ENCODE peak calls at places on chromosomes 16 and 17, in five cellular contexts. One of them, this sample, is unnamed.

GRCh38 chr17:36095992-36096391 is 6.0 kb upstream of the CCL3 start:
- ATAC-seq in esophagus mucosa: no peak
- ATAC-seq in activated naive CD8-positive, alpha-beta T cell treated with anti-CD3 and anti-CD28 coated beads, Interleukin-2, amount 10 ng/mL, durations not matched to agents 7 days and 5 days: no peak
- ATAC-seq in naive thymus-derived CD8-positive, alpha-beta T cell: no peak
- ATAC-seq in CD4-positive, alpha-beta T cell: no peak
- ATAC-seq in this sample: no peak

GRCh38 chr17:46865100-46865499 is 13.7 kb downstream of the WNT9B start:
- ATAC-seq in esophagus mucosa: no peak
- ATAC-seq in activated naive CD8-positive, alpha-beta T cell treated with anti-CD3 and anti-CD28 coated beads, Interleukin-2, amount 10 ng/mL, durations not matched to agents 7 days and 5 days: peak; percentile 90
- ATAC-seq in naive thymus-derived CD8-positive, alpha-beta T cell: peak; percentile 44
- ATAC-seq in CD4-positive, alpha-beta T cell: no peak
- ATAC-seq in this sample: no peak

GRCh38 chr16:72568502-72568901 is 396.5 kb upstream of the PMFBP1 start:
- ATAC-seq in esophagus mucosa: no peak
- ATAC-seq in activated naive CD8-positive, alpha-beta T cell treated with anti-CD3 and anti-CD28 coated beads, Interleukin-2, amount 10 ng/mL, durations not matched to agents 7 days and 5 days: no peak
- ATAC-seq in naive thymus-derived CD8-positive, alpha-beta T cell: no peak
- ATAC-seq in CD4-positive, alpha-beta T cell: no peak
- ATAC-seq in this sample: no peak

GRCh38 chr16:75535901-75536300 is at the start of gene CHST5:
- ATAC-seq in esophagus mucosa: no peak
- ATAC-seq in activated naive CD8-positive, alpha-beta T cell treated with anti-CD3 and anti-CD28 coated beads, Interleukin-2, amount 10 ng/mL, durations not matched to agents 7 days and 5 days: no peak
- ATAC-seq in naive thymus-derived CD8-positive, alpha-beta T cell: no peak
- ATAC-seq in CD4-positive, alpha-beta T cell: no peak
- ATAC-seq in this sample: no peak

GRCh38 chr16:31002810-31003209 is 7.6 kb downstream of the STX1B start:
- ATAC-seq in esophagus mucosa: no peak
- ATAC-seq in activated naive CD8-positive, alpha-beta T cell treated with anti-CD3 and anti-CD28 coated beads, Interleukin-2, amount 10 ng/mL, durations not matched to agents 7 days and 5 days: no peak
- ATAC-seq in naive thymus-derived CD8-positive, alpha-beta T cell: no peak
- ATAC-seq in CD4-positive, alpha-beta T cell: no peak
- ATAC-seq in this sample: no peak

GRCh38 chr17:72134560-72135399 is 14.0 kb downstream of the SOX9 start:
- ATAC-seq in esophagus mucosa: no peak
- ATAC-seq in activated naive CD8-positive, alpha-beta T cell treated with anti-CD3 and anti-CD28 coated beads, Interleukin-2, amount 10 ng/mL, durations not matched to agents 7 days and 5 days: no peak
- ATAC-seq in naive thymus-derived CD8-positive, alpha-beta T cell: no peak
- ATAC-seq in CD4-positive, alpha-beta T cell: no peak
- ATAC-seq in this sample: no peak

GRCh38 chr16:58063377-58064076 is 38.0 kb downstream of the MMP15 start:
- ATAC-seq in esophagus mucosa: no peak
- ATAC-seq in activated naive CD8-positive, alpha-beta T cell treated with anti-CD3 and anti-CD28 coated beads, Interleukin-2, amount 10 ng/mL, durations not matched to agents 7 days and 5 days: no peak
- ATAC-seq in naive thymus-derived CD8-positive, alpha-beta T cell: no peak
- ATAC-seq in CD4-positive, alpha-beta T cell: no peak
- ATAC-seq in this sample: no peak

GRCh38 chr16:9072806-9073341 is 18.6 kb upstream of the HAPSTR1 start:
- ATAC-seq in esophagus mucosa: peak; percentile 66
- ATAC-seq in activated naive CD8-positive, alpha-beta T cell treated with anti-CD3 and anti-CD28 coated beads, Interleukin-2, amount 10 ng/mL, durations not matched to agents 7 days and 5 days: peak; percentile 66
- ATAC-seq in naive thymus-derived CD8-positive, alpha-beta T cell: peak; percentile 27
- ATAC-seq in CD4-positive, alpha-beta T cell: no peak
- ATAC-seq in this sample: peak; percentile 47

GRCh38 chr16:3856367-3857141 is 24.0 kb downstream of the CREBBP start:
- ATAC-seq in esophagus mucosa: no peak
- ATAC-seq in activated naive CD8-positive, alpha-beta T cell treated with anti-CD3 and anti-CD28 coated beads, Interleukin-2, amount 10 ng/mL, durations not matched to agents 7 days and 5 days: no peak
- ATAC-seq in naive thymus-derived CD8-positive, alpha-beta T cell: no peak
- ATAC-seq in CD4-positive, alpha-beta T cell: no peak
- ATAC-seq in this sample: no peak

GRCh38 chr17:29633886-29634285 is 11.2 kb upstream of the CORO6 start:
- ATAC-seq in esophagus mucosa: no peak
- ATAC-seq in activated naive CD8-positive, alpha-beta T cell treated with anti-CD3 and anti-CD28 coated beads, Interleukin-2, amount 10 ng/mL, durations not matched to agents 7 days and 5 days: peak; percentile 83
- ATAC-seq in naive thymus-derived CD8-positive, alpha-beta T cell: no peak
- ATAC-seq in CD4-positive, alpha-beta T cell: no peak
- ATAC-seq in this sample: no peak

GRCh38 chr17:81635973-81636504 is 873 bp downstream of the NPLOC4 start:
- ATAC-seq in esophagus mucosa: peak; percentile 65
- ATAC-seq in activated naive CD8-positive, alpha-beta T cell treated with anti-CD3 and anti-CD28 coated beads, Interleukin-2, amount 10 ng/mL, durations not matched to agents 7 days and 5 days: peak; percentile 4
- ATAC-seq in naive thymus-derived CD8-positive, alpha-beta T cell: no peak
- ATAC-seq in CD4-positive, alpha-beta T cell: no peak
- ATAC-seq in this sample: peak; percentile 3

GRCh38 chr17:42271277-42271922 is 4.8 kb downstream of the STAT5B start:
- ATAC-seq in esophagus mucosa: no peak
- ATAC-seq in activated naive CD8-positive, alpha-beta T cell treated with anti-CD3 and anti-CD28 coated beads, Interleukin-2, amount 10 ng/mL, durations not matched to agents 7 days and 5 days: no peak
- ATAC-seq in naive thymus-derived CD8-positive, alpha-beta T cell: no peak
- ATAC-seq in CD4-positive, alpha-beta T cell: no peak
- ATAC-seq in this sample: no peak

GRCh38 chr16:83814654-83814985 is 6.8 kb downstream of the HSBP1 start:
- ATAC-seq in esophagus mucosa: no peak
- ATAC-seq in activated naive CD8-positive, alpha-beta T cell treated with anti-CD3 and anti-CD28 coated beads, Interleukin-2, amount 10 ng/mL, durations not matched to agents 7 days and 5 days: no peak
- ATAC-seq in naive thymus-derived CD8-positive, alpha-beta T cell: no peak
- ATAC-seq in CD4-positive, alpha-beta T cell: no peak
- ATAC-seq in this sample: no peak

GRCh38 chr17:51152766-51153209 is 571 bp upstream of the NME1 start:
- ATAC-seq in esophagus mucosa: no peak
- ATAC-seq in activated naive CD8-positive, alpha-beta T cell treated with anti-CD3 and anti-CD28 coated beads, Interleukin-2, amount 10 ng/mL, durations not matched to agents 7 days and 5 days: no peak
- ATAC-seq in naive thymus-derived CD8-positive, alpha-beta T cell: no peak
- ATAC-seq in CD4-positive, alpha-beta T cell: no peak
- ATAC-seq in this sample: no peak

GRCh38 chr16:2087426-2088191 is 39.8 kb downstream of the TSC2 start:
- ATAC-seq in esophagus mucosa: no peak
- ATAC-seq in activated naive CD8-positive, alpha-beta T cell treated with anti-CD3 and anti-CD28 coated beads, Interleukin-2, amount 10 ng/mL, durations not matched to agents 7 days and 5 days: no peak
- ATAC-seq in naive thymus-derived CD8-positive, alpha-beta T cell: no peak
- ATAC-seq in CD4-positive, alpha-beta T cell: no peak
- ATAC-seq in this sample: no peak

GRCh38 chr17:67280279-67280678 is 35.3 kb upstream of the HELZ start:
- ATAC-seq in esophagus mucosa: peak; percentile 66
- ATAC-seq in activated naive CD8-positive, alpha-beta T cell treated with anti-CD3 and anti-CD28 coated beads, Interleukin-2, amount 10 ng/mL, durations not matched to agents 7 days and 5 days: no peak
- ATAC-seq in naive thymus-derived CD8-positive, alpha-beta T cell: no peak
- ATAC-seq in CD4-positive, alpha-beta T cell: no peak
- ATAC-seq in this sample: no peak